ENCODE peak calls at places on chromosomes 2 and 18, in six cellular contexts. O, L, U, V, E and N are unnamed samples.

GRCh38 chr18:36693931-36694661 is 134.7 kb downstream of the TPGS2 start:
- DNase-seq in E (peak; percentile 60), L (no peak), V (no peak), O (no peak), U (no peak), N (no peak)

GRCh38 chr18:39805218-39805617 is 2149.8 kb upstream of the PIK3C3 start:
- DNase-seq in O (no peak), U (no peak), V (no peak), L (no peak), E (no peak), N (no peak)

GRCh38 chr2:124867247-124867646 is 842.2 kb downstream of the CNTNAP5 start:
- DNase-seq in E (no peak), U (no peak), V (no peak), L (no peak), O (no peak), N (no peak)

GRCh38 chr2:228722311-228722710 is 540.8 kb upstream of the SPHKAP start:
- DNase-seq in O (no peak), U (no peak), V (peak; percentile 37), E (no peak), L (no peak), N (no peak)

GRCh38 chr18:49170925-49171509 is 220.3 kb upstream of the SMAD7 start:
- DNase-seq in V (no peak), O (peak; percentile 38), U (no peak), E (no peak), L (no peak), N (no peak)

GRCh38 chr2:75454221-75454620 is 106.5 kb downstream of the EVA1A start:
- DNase-seq in O (no peak), E (no peak), U (no peak), L (no peak), V (no peak), N (no peak)

GRCh38 chr2:178250429-178250828 is 56.1 kb downstream of the OSBPL6 start:
- DNase-seq in L (no peak), U (no peak), V (no peak), O (no peak), E (no peak), N (no peak)

GRCh38 chr2:23492941-23493340 is 108.0 kb downstream of the KLHL29 start:
- DNase-seq in E (no peak), L (no peak), V (peak; percentile 85), U (no peak), O (peak; percentile 18), N (no peak)

GRCh38 chr18:52422985-52423601 is 83.1 kb downstream of the DCC start:
- DNase-seq in L (no peak), E (no peak), V (no peak), O (no peak), U (no peak), N (no peak)

GRCh38 chr2:54444503-54444902 is 11.6 kb upstream of the SPTBN1 start:
- DNase-seq in U (peak; percentile 67), E (no peak), L (no peak), V (no peak), O (peak; percentile 71), N (no peak)

GRCh38 chr2:128623776-128624424 is 305.2 kb upstream of the HS6ST1 start:
- DNase-seq in U (no peak), O (no peak), V (peak; percentile 6), L (peak; percentile 65), E (peak; percentile 54), N (no peak)

GRCh38 chr2:236731767-236732580 is 162.3 kb downstream of the ACKR3 start:
- DNase-seq in O (peak; percentile 84), U (peak; percentile 81), V (no peak), E (peak; percentile 47), L (peak; percentile 69), N (no peak)

GRCh38 chr18:26419746-26420145 is 128.6 kb downstream of the KCTD1 start:
- DNase-seq in V (no peak), O (peak; percentile 48), L (no peak), U (no peak), E (no peak), N (no peak)